ENCODE peak calls at places on chromosomes 2 and 18, in ten cellular contexts. C is tibial nerve; Y is neural crest cell; W is stimulated activated CD4-positive, alpha-beta T cell treated with anti-CD3 and anti-CD28 coated beads, Interleukin-4, amount 100 ng/mL, for 24 hours; X is cardiac muscle cell; E is bronchial epithelial cell; A is GM12865; O is psoas muscle; B is lower lobe of right lung; Q is endothelial cell. D is an unnamed sample.

GRCh38 chr18:55838841-55839240 is 250.8 kb upstream of the TCF4 start:
- DNase-seq in W (no peak), B (no peak), E (peak), A (no peak), Y (no peak), C (no peak), O (no peak), X (no peak), Q (no peak), D (no peak)

GRCh38 chr18:59056706-59057492 is 82.8 kb upstream of the SEC11C start:
- DNase-seq in B (no peak), E (peak), W (peak), Q (peak), Y (peak), A (peak), O (peak), X (peak), C (peak), D (no peak)

GRCh38 chr2:144834954-144835633 is 315.2 kb upstream of the ZEB2 start:
- DNase-seq in Q (no peak), Y (no peak), W (no peak), B (no peak), A (no peak), C (peak), O (peak), X (no peak), E (peak), D (peak)

GRCh38 chr2:239184968-239185903 is 215.6 kb downstream of the HDAC4 start:
- DNase-seq in C (no peak), O (no peak), X (no peak), B (no peak), A (no peak), Q (no peak), E (no peak), W (no peak), Y (no peak), D (no peak)

GRCh38 chr2:223093436-223093839 is 41.4 kb downstream of the KCNE4 start:
- DNase-seq in O (peak), Y (no peak), B (no peak), A (no peak), Q (no peak), C (peak), E (no peak), X (no peak), W (no peak), D (peak)

GRCh38 chr18:63844254-63844653 is 43.3 kb upstream of the SERPINB2 start:
- DNase-seq in W (no peak), Q (no peak), C (no peak), B (no peak), O (no peak), E (peak), A (peak), Y (no peak), X (peak), D (no peak)

GRCh38 chr2:181962142-181962541 is 23.5 kb upstream of the PPP1R1C start:
- DNase-seq in Y (no peak), Q (no peak), X (no peak), E (no peak), W (no peak), O (no peak), C (no peak), B (no peak), A (no peak), D (no peak)

GRCh38 chr18:44638811-44639210 is 41.9 kb upstream of the SETBP1 start:
- DNase-seq in X (no peak), O (no peak), Y (no peak), B (no peak), A (no peak), C (no peak), Q (no peak), W (no peak), E (peak), D (no peak)

GRCh38 chr2:192228685-192229084 is 34.0 kb upstream of the TMEFF2 start:
- DNase-seq in W (no peak), O (no peak), C (no peak), B (no peak), Y (no peak), A (no peak), E (peak), Q (no peak), X (no peak), D (no peak)

GRCh38 chr2:179020156-179020750 is 29.7 kb downstream of the CCDC141 start:
- DNase-seq in Y (peak), E (peak), O (no peak), Q (peak), B (no peak), C (no peak), X (peak), A (peak), W (peak), D (no peak)

GRCh38 chr2:67038195-67038594 is 358.9 kb upstream of the ETAA1 start:
- DNase-seq in A (no peak), X (no peak), W (no peak), Q (no peak), E (no peak), O (no peak), B (no peak), Y (no peak), C (no peak), D (no peak)

GRCh38 chr2:120765911-120766757 is 30.5 kb downstream of the GLI2 start:
- DNase-seq in X (peak), B (peak), O (peak), Q (no peak), C (peak), E (no peak), Y (no peak), W (no peak), A (no peak), D (no peak)